ENCODE peak calls at places on chromosomes 12 and 14, in six cellular contexts. D is fibroblast of the aortic adventitia, L is pancreas, F is sigmoid colon, K is upper lobe of right lung, S is Caco-2. Y is an unnamed sample.

GRCh38 chr14:92481386-92481785 is 32.2 kb upstream of the RIN3 start:
- DNase-seq in D (peak), L (no peak), F (no peak), K (no peak), S (no peak), Y (peak)

GRCh38 chr12:13566286-13566685 is 369.8 kb downstream of the EMP1 start:
- DNase-seq in D (no peak), L (no peak), F (no peak), K (no peak), S (no peak), Y (peak)

GRCh38 chr12:130137141-130138018 is 24.9 kb upstream of the FZD10 start:
- DNase-seq in D (no peak), L (no peak), F (no peak), K (no peak), S (no peak), Y (no peak)

GRCh38 chr14:100224229-100224628 is 14.7 kb upstream of the YY1 start:
- DNase-seq in D (no peak), L (no peak), F (no peak), K (no peak), S (no peak), Y (no peak)

GRCh38 chr12:953776-954175 is 4.3 kb upstream of the RAD52 start:
- DNase-seq in D (peak), L (no peak), F (no peak), K (no peak), S (no peak), Y (peak)

GRCh38 chr12:52351196-52352059 is 15.9 kb downstream of the KRT85 start:
- DNase-seq in D (no peak), L (peak), F (no peak), K (no peak), S (no peak), Y (no peak)

GRCh38 chr14:96051642-96052540 is 12.7 kb downstream of the C14orf132 start:
- DNase-seq in D (no peak), L (no peak), F (no peak), K (no peak), S (no peak), Y (no peak)

GRCh38 chr12:118436002-118436724 is 59.8 kb downstream of the SUDS3 start:
- DNase-seq in D (no peak), L (no peak), F (no peak), K (no peak), S (no peak), Y (no peak)

GRCh38 chr12:99985129-99985570 is 414 bp upstream of the ANKS1B start:
- DNase-seq in D (peak), L (no peak), F (no peak), K (no peak), S (no peak), Y (no peak)

DNA sequence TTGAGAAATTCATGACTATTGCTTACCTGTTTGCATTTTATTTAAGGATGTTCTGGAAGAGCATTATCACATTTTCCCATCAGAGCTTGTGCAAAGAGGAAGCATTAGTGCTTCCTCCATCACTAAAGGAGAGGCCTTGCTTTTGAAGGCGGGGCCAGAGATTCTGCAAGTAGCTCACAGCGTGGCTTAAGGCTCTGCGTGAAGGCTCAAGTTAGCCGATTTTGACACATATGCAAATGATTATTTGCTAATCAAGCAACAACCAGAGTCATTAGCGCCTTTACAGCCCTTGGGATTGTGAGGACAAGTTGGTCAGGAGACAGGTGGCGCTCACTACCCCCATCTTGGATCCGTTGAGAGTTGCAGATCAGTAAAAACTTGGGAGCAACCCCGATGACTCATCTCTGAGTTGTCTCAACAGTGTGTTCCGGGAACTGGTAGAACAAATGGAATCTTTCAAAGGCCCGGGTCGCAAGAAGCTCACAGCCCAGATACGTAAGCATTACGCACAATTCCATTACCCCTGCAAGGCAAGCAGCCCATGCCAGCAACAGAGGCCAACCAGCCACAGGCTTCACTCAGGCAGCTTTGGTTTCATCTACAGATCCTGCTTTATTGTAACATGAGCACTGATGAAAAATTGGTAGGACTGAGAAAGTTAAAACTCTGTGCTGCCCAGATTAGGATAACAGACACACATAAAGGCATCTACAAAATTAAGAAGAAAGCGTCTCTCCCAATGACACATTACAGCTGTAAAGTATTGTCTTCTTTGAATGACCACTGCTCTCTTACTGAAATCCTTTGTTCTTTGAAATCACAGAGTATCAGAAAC is 34.9 kb upstream of the SPTSSA start:
- DNase-seq in D (peak), L (no peak), F (peak), K (no peak), S (peak), Y (peak)
- TF ChIP-seq CTCF in D (peak), L (no peak), F (no peak), K (no peak), S (peak), Y (peak)

DNA sequence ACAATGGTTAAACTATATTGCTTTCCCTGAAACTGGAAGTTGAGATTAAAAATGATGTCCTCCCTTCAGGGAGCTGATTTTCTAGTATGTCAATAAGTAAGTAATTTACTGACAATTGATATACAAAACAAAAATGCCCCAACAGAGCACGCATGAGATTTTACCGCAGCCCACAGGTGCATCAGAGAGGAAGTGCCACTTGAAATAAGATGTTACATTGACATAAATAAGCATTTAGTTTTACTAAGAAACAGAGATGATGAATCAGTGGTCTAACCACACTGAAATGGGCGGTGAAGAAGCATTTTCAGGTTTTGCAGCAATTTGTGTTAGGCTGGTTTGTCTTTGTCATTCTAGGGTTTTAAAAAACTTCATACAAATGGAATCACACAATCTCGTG is 8.8 kb upstream of the CLECL1 start:
- DNase-seq in D (no peak), L (no peak), F (no peak), K (no peak), S (no peak), Y (no peak)
- TF ChIP-seq CTCF in D (no peak), L (no peak), F (no peak), K (no peak), S (no peak), Y (no peak)

DNA sequence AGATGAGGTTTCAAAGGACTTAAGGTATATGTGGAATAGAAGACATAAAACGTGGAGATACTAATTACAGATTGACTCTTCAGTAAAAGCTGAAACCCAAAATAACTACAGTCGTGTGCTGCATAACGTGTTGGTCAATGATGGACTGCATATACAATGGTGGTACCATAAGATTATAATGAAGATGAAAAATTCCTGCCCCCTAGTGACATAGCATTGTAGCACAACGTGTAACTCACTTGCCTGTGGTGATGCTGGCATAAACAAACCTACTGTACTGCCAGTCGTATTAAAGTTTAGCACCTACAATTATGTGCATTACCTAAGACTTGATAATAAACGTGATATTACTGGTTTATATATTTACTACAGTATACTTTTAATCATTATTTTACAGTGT is 150.3 kb downstream of the LRRK2 start:
- DNase-seq in D (peak), L (no peak), F (no peak), K (no peak), S (no peak), Y (peak)
- TF ChIP-seq CTCF in D (peak), L (no peak), F (no peak), K (peak), S (peak), Y (peak)

DNA sequence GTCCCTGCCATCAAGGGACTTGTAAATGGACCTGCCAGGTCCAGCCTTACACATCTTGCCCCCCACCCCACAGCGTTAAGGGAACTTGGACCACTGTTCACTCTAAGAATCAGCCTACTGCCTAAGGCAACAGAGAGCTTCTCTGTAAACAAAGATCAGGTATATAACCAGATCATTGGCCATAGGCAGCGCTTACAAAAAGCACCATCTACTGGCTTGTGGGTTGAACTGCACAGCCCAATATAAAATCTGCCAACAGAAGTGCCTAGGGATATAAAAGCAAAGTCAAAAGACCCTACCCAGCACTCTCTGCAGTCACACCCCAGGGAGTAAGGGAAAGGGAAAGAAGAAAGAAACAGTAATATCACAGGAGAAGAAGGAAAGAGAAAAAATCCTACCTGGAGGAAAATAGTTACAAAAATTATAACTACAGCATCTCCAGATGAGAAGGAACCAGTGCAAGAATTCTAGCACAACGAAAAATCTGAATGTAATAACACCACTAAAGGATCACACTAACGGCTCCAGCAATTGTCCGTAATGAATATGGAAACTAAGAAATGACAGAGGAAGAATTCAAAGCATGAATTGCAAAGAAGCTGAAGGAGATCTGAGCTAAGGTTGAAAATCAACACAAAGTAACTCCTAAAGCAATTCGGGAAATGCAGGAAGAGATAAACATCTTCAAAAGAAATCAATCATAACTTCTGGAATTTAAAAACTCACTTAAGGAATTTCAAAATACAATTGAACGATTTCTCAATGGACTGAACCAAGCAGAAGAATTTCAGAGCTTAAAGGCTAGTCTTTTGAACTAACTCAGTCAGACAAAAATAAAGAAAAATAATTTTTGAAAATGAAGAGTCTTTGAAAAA is 95.2 kb upstream of the PCED1B start:
- DNase-seq in D (peak), L (no peak), F (no peak), K (no peak), S (peak), Y (peak)
- TF ChIP-seq CTCF in D (peak), L (peak), F (peak), K (peak), S (peak), Y (peak)

Y was measured in AG10803.